ENCODE peak calls at places on chromosomes 2 and 18, in five cellular contexts. One of them, this sample, is unnamed. For H3K4me1, the result is how much of the 10 kb centered on the place peaks cover.

GRCh38 chr18:25005602-25006375 is 346.2 kb downstream of the ZNF521 start:
- DNase-seq in fibroblast of lung: peak
- DNase-seq in tibial artery: no peak
- DNase-seq in heart right ventricle: no peak
- DNase-seq in psoas muscle: no peak
- DNase-seq in this sample: peak

GRCh38 chr2:223944166-223944703 is 900 bp downstream of the WDFY1 start:
- DNase-seq in fibroblast of lung: peak
- DNase-seq in tibial artery: peak
- DNase-seq in heart right ventricle: peak
- DNase-seq in psoas muscle: peak
- DNase-seq in this sample: peak

GRCh38 chr18:46917808-46918600 is 602 bp downstream of the KATNAL2 start:
- DNase-seq in fibroblast of lung: peak
- DNase-seq in tibial artery: no peak
- DNase-seq in heart right ventricle: no peak
- DNase-seq in psoas muscle: peak
- DNase-seq in this sample: peak

GRCh38 chr2:61639721-61640120 is 101.6 kb upstream of the XPO1 start:
- DNase-seq in fibroblast of lung: no peak
- DNase-seq in tibial artery: no peak
- DNase-seq in heart right ventricle: no peak
- DNase-seq in psoas muscle: no peak
- DNase-seq in this sample: no peak

GRCh38 chr2:205913668-205914067 is 172.3 kb downstream of the INO80D start:
- DNase-seq in fibroblast of lung: no peak
- DNase-seq in tibial artery: no peak
- DNase-seq in heart right ventricle: no peak
- DNase-seq in psoas muscle: no peak
- DNase-seq in this sample: no peak

GRCh38 chr18:31491586-31491985 is 6.4 kb upstream of the DSG2 start:
- DNase-seq in fibroblast of lung: no peak
- DNase-seq in tibial artery: no peak
- DNase-seq in heart right ventricle: no peak
- DNase-seq in psoas muscle: no peak
- DNase-seq in this sample: no peak

GRCh38 chr2:43518182-43518581 is 77.7 kb downstream of the THADA start:
- DNase-seq in fibroblast of lung: peak
- DNase-seq in tibial artery: no peak
- DNase-seq in heart right ventricle: no peak
- DNase-seq in psoas muscle: no peak
- DNase-seq in this sample: no peak

GRCh38 chr2:8154936-8155335 is 526.9 kb upstream of the ID2 start:
- DNase-seq in fibroblast of lung: no peak
- DNase-seq in tibial artery: no peak
- DNase-seq in heart right ventricle: no peak
- DNase-seq in psoas muscle: no peak
- DNase-seq in this sample: no peak

GRCh38 chr2:170813611-170814550 is 2.8 kb upstream of the GAD1 start:
- DNase-seq in fibroblast of lung: peak
- DNase-seq in tibial artery: no peak
- DNase-seq in heart right ventricle: peak
- DNase-seq in psoas muscle: no peak
- DNase-seq in this sample: peak

GRCh38 chr2:157439792-157440186 is 4.1 kb downstream of the CYTIP start:
- DNase-seq in fibroblast of lung: no peak
- DNase-seq in tibial artery: no peak
- DNase-seq in heart right ventricle: no peak
- DNase-seq in psoas muscle: no peak
- DNase-seq in this sample: no peak

GRCh38 chr2:7625392-7626138 is 708.4 kb downstream of the RNF144A start:
- DNase-seq in fibroblast of lung: no peak
- DNase-seq in tibial artery: no peak
- DNase-seq in heart right ventricle: no peak
- DNase-seq in psoas muscle: no peak
- DNase-seq in this sample: no peak

GRCh38 chr2:77005522-77005921 is 516.7 kb downstream of the LRRTM4 start:
- DNase-seq in fibroblast of lung: no peak
- DNase-seq in tibial artery: no peak
- DNase-seq in heart right ventricle: no peak
- DNase-seq in psoas muscle: no peak
- DNase-seq in this sample: no peak

GRCh38 chr2:160842286-160842685 is 317.9 kb upstream of the TANK start:
- DNase-seq in fibroblast of lung: no peak
- DNase-seq in tibial artery: no peak
- DNase-seq in heart right ventricle: no peak
- DNase-seq in psoas muscle: no peak
- DNase-seq in this sample: no peak

GRCh38 chr2:237323656-237324055 is 90.3 kb downstream of the COL6A3 start:
- DNase-seq in fibroblast of lung: no peak
- DNase-seq in tibial artery: no peak
- DNase-seq in heart right ventricle: no peak
- DNase-seq in psoas muscle: no peak
- DNase-seq in this sample: no peak

GRCh38 chr2:157785200-157785599 is 90.9 kb downstream of the ACVR1 start:
- DNase-seq in fibroblast of lung: peak
- DNase-seq in tibial artery: no peak
- DNase-seq in heart right ventricle: no peak
- DNase-seq in psoas muscle: no peak
- DNase-seq in this sample: no peak

GRCh38 chr2:48734576-48735303 is 20.8 kb downstream of the LHCGR start:
- DNase-seq in fibroblast of lung: no peak
- DNase-seq in tibial artery: no peak
- DNase-seq in heart right ventricle: no peak
- DNase-seq in psoas muscle: no peak
- DNase-seq in this sample: peak

GRCh38 chr2:38168710-38169480 is 92.9 kb upstream of the CYP1B1 start:
- DNase-seq in fibroblast of lung: peak
- DNase-seq in tibial artery: no peak
- DNase-seq in heart right ventricle: no peak
- DNase-seq in psoas muscle: no peak
- DNase-seq in this sample: no peak

GRCh38 chr2:73106791-73107190 is 6.0 kb downstream of the RAB11FIP5 start:
- DNase-seq in fibroblast of lung: no peak
- DNase-seq in tibial artery: peak
- DNase-seq in heart right ventricle: no peak
- DNase-seq in psoas muscle: no peak
- DNase-seq in this sample: no peak
- H3K27ac ChIP-seq in fibroblast of lung: peak
- H3K27ac ChIP-seq in tibial artery: no peak
- H3K27ac ChIP-seq in heart right ventricle: peak
- H3K27ac ChIP-seq in psoas muscle: peak
- H3K27ac ChIP-seq in this sample: no peak

DNA sequence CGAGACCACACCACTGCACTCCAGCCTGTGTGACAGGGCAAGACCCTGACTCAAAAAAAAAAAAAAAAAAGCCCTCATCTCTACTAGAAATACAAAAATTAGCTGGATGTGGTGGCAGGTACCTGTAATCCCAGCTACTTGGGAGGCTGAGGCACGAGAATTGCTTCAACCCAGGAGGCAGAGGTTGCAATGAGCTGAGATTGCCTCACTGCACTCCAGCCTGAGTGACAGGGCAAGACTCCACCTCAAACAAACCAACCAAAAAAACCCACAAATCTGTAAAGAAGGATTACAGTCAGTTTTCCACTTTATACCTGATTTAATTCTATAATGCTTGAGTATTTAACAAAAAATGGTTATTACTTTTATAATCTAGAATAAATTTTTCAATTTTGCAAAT is 9.7 kb downstream of the DARS1 start:
- DNase-seq in fibroblast of lung: no peak
- DNase-seq in tibial artery: no peak
- DNase-seq in heart right ventricle: no peak
- DNase-seq in psoas muscle: no peak
- DNase-seq in this sample: no peak
- H3K4me1 ChIP-seq in fibroblast of lung: under half
- H3K4me1 ChIP-seq in tibial artery: under half
- H3K4me1 ChIP-seq in heart right ventricle: under half
- H3K4me1 ChIP-seq in psoas muscle: under half
- H3K4me1 ChIP-seq in this sample: under half

GRCh38 chr2:69567157-69567908 is 76.2 kb downstream of the AAK1 start:
- DNase-seq in fibroblast of lung: peak
- DNase-seq in tibial artery: no peak
- DNase-seq in heart right ventricle: no peak
- DNase-seq in psoas muscle: no peak
- DNase-seq in this sample: no peak
- H3K27ac ChIP-seq in fibroblast of lung: no peak
- H3K27ac ChIP-seq in tibial artery: no peak
- H3K27ac ChIP-seq in heart right ventricle: no peak
- H3K27ac ChIP-seq in psoas muscle: peak
- H3K27ac ChIP-seq in this sample: no peak

GRCh38 chr2:241298554-241299165 is 16.8 kb downstream of the HDLBP start:
- DNase-seq in fibroblast of lung: no peak
- DNase-seq in tibial artery: no peak
- DNase-seq in heart right ventricle: no peak
- DNase-seq in psoas muscle: no peak
- DNase-seq in this sample: no peak

GRCh38 chr2:241304039-241304670 is 11.3 kb downstream of the HDLBP start:
- DNase-seq in fibroblast of lung: no peak
- DNase-seq in tibial artery: no peak
- DNase-seq in heart right ventricle: no peak
- DNase-seq in psoas muscle: no peak
- DNase-seq in this sample: no peak

GRCh38 chr2:241302759-241303651 is 12.5 kb downstream of the HDLBP start:
- DNase-seq in fibroblast of lung: no peak
- DNase-seq in tibial artery: no peak
- DNase-seq in heart right ventricle: no peak
- DNase-seq in psoas muscle: no peak
- DNase-seq in this sample: no peak

GRCh38 chr2:241300000-241300399 is 15.5 kb downstream of the HDLBP start:
- DNase-seq in fibroblast of lung: no peak
- DNase-seq in tibial artery: no peak
- DNase-seq in heart right ventricle: no peak
- DNase-seq in psoas muscle: no peak
- DNase-seq in this sample: no peak

GRCh38 chr2:241302083-241302482 is 13.4 kb downstream of the HDLBP start:
- DNase-seq in fibroblast of lung: no peak
- DNase-seq in tibial artery: no peak
- DNase-seq in heart right ventricle: no peak
- DNase-seq in psoas muscle: no peak
- DNase-seq in this sample: no peak
- H3K4me1 ChIP-seq in fibroblast of lung: under half
- H3K4me1 ChIP-seq in tibial artery: under half
- H3K4me1 ChIP-seq in heart right ventricle: half or more
- H3K4me1 ChIP-seq in psoas muscle: half or more
- H3K4me1 ChIP-seq in this sample: under half

GRCh38 chr2:23412556-23413155 is 27.7 kb downstream of the KLHL29 start:
- DNase-seq in fibroblast of lung: peak
- DNase-seq in tibial artery: no peak
- DNase-seq in heart right ventricle: no peak
- DNase-seq in psoas muscle: no peak
- DNase-seq in this sample: no peak
- H3K27ac ChIP-seq in fibroblast of lung: peak
- H3K27ac ChIP-seq in tibial artery: peak
- H3K27ac ChIP-seq in heart right ventricle: no peak
- H3K27ac ChIP-seq in psoas muscle: no peak
- H3K27ac ChIP-seq in this sample: no peak

GRCh38 chr18:8936646-8937045 is 165.9 kb upstream of the NDUFV2 start:
- DNase-seq in fibroblast of lung: no peak
- DNase-seq in tibial artery: no peak
- DNase-seq in heart right ventricle: no peak
- DNase-seq in psoas muscle: no peak
- DNase-seq in this sample: no peak

GRCh38 chr18:8929381-8929780 is 173.1 kb upstream of the NDUFV2 start:
- DNase-seq in fibroblast of lung: no peak
- DNase-seq in tibial artery: no peak
- DNase-seq in heart right ventricle: no peak
- DNase-seq in psoas muscle: no peak
- DNase-seq in this sample: no peak

GRCh38 chr18:8933714-8934284 is 168.7 kb upstream of the NDUFV2 start:
- DNase-seq in fibroblast of lung: peak
- DNase-seq in tibial artery: no peak
- DNase-seq in heart right ventricle: no peak
- DNase-seq in psoas muscle: no peak
- DNase-seq in this sample: no peak

GRCh38 chr18:8930990-8931648 is 171.4 kb upstream of the NDUFV2 start:
- DNase-seq in fibroblast of lung: peak
- DNase-seq in tibial artery: no peak
- DNase-seq in heart right ventricle: no peak
- DNase-seq in psoas muscle: no peak
- DNase-seq in this sample: no peak

GRCh38 chr18:8932866-8933265 is 169.6 kb upstream of the NDUFV2 start:
- DNase-seq in fibroblast of lung: no peak
- DNase-seq in tibial artery: no peak
- DNase-seq in heart right ventricle: no peak
- DNase-seq in psoas muscle: no peak
- DNase-seq in this sample: no peak
- H3K4me1 ChIP-seq in fibroblast of lung: under half
- H3K4me1 ChIP-seq in tibial artery: under half
- H3K4me1 ChIP-seq in heart right ventricle: under half
- H3K4me1 ChIP-seq in psoas muscle: under half
- H3K4me1 ChIP-seq in this sample: under half

This sample was measured in right cardiac atrium.